ENCODE peak calls at places on chromosome 7, in seven cellular contexts. S, H, N, W, C, F and L are unnamed samples.

GRCh38 chr7:2663121-2663886 is 24.7 kb upstream of the AMZ1 start:
- DNase-seq in S (no peak), H (no peak), N (no peak), W (peak), C (no peak), F (no peak), L (no peak)

GRCh38 chr7:29359480-29360093 is 165.0 kb downstream of the CHN2 start:
- DNase-seq in S (no peak), H (no peak), N (no peak), W (no peak), C (no peak), F (no peak), L (no peak)

GRCh38 chr7:148697950-148698396 is 730 bp upstream of the CUL1 start:
- DNase-seq in S (no peak), H (no peak), N (no peak), W (no peak), C (no peak), F (no peak), L (no peak)

GRCh38 chr7:49166441-49166840 is 242.1 kb downstream of the CDC14C start:
- DNase-seq in S (no peak), H (no peak), N (no peak), W (peak), C (no peak), F (no peak), L (no peak)

GRCh38 chr7:46076527-46076926 is 155.5 kb upstream of the IGFBP3 start:
- DNase-seq in S (no peak), H (no peak), N (no peak), W (no peak), C (no peak), F (no peak), L (no peak)

GRCh38 chr7:90520484-90520883 is 51.0 kb downstream of the PTTG1IP2 start:
- DNase-seq in S (no peak), H (no peak), N (no peak), W (no peak), C (no peak), F (no peak), L (no peak)

GRCh38 chr7:2687338-2687869 is 598 bp upstream of the AMZ1 start:
- DNase-seq in S (no peak), H (no peak), N (no peak), W (peak), C (no peak), F (no peak), L (no peak)

GRCh38 chr7:33722383-33723096 is 182.8 kb upstream of the BMPER start:
- DNase-seq in S (peak), H (no peak), N (peak), W (peak), C (no peak), F (no peak), L (peak)

GRCh38 chr7:31054608-31055273 is 2.6 kb downstream of the ADCYAP1R1 start:
- DNase-seq in S (no peak), H (no peak), N (no peak), W (no peak), C (no peak), F (no peak), L (no peak)

GRCh38 chr7:147771344-147771743 is 819.2 kb upstream of the C7orf33 start:
- DNase-seq in S (no peak), H (no peak), N (no peak), W (no peak), C (no peak), F (no peak), L (no peak)

GRCh38 chr7:27183682-27184341 is 1.2 kb downstream of the HOXA11 start:
- DNase-seq in S (no peak), H (no peak), N (no peak), W (peak), C (no peak), F (no peak), L (no peak)

GRCh38 chr7:122301858-122302745 is 2.4 kb downstream of the FEZF1 start:
- DNase-seq in S (no peak), H (no peak), N (no peak), W (peak), C (no peak), F (no peak), L (no peak)

GRCh38 chr7:47763063-47763974 is 181.4 kb upstream of the TNS3 start:
- DNase-seq in S (peak), H (no peak), N (peak), W (peak), C (peak), F (no peak), L (no peak)
- H3K27ac ChIP-seq in S (peak), H (no peak), N (peak), W (peak), C (peak), F (no peak), L (no peak)

DNA sequence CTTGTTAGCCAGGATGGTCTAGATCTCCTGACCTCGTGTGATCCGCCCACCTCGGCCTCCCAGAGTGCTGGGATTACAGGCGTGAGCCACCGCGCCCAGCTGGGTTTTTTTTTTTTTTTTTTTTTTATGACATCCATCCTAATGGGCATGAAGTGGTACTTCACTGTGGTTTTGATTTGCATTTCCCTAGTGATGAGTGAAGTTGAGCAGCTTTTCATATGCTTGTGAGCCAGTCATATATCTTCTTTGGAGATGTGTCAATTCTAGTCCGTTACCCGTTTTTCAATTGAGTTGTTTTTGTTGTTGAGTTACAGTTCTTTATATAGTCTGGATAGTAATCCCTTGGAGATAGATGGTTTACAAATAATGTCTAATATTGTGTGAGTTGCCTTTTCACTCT is 127.7 kb downstream of the SMURF1 start:
- DNase-seq in S (no peak), H (no peak), N (no peak), W (no peak), C (no peak), F (no peak), L (no peak)
- H3K27ac ChIP-seq in S (no peak), H (no peak), N (no peak), W (no peak), C (no peak), F (no peak), L (no peak)

DNA sequence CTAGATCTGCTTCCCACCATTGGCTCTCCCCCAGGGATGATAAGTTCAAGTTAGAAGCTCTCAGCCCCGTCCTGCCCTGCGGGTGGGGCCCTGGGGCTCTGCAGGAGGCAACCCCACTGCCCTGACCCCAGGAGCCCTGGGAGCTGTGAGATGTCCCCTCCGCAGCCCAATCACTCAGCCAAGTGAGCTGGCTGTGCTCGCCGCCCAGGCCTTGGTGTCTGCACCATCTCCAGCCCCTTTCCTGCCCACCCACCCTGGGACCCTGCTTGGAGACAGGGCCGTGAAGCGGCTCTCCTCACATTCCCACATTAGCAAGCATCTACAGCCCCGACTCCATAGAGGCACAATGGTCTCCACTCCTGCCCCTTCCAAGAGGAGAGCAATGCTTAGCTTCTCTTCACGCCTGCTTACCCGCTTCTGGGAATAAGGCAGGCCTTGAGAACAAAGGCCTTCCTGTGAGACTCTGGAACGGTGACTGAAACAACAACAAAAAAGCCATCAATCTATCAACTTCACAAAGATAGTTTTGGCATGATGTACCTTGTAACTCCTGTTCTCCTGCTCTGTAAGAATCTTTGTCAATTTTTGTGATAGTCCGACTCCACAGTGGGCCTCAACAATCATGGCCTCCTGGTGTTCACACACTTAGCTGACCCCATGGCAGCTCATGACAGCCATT is 67.7 kb downstream of the FOXL3 start:
- DNase-seq in S (no peak), H (no peak), N (no peak), W (no peak), C (no peak), F (no peak), L (no peak)
- H3K27ac ChIP-seq in S (no peak), H (no peak), N (no peak), W (no peak), C (no peak), F (no peak), L (no peak)

DNA sequence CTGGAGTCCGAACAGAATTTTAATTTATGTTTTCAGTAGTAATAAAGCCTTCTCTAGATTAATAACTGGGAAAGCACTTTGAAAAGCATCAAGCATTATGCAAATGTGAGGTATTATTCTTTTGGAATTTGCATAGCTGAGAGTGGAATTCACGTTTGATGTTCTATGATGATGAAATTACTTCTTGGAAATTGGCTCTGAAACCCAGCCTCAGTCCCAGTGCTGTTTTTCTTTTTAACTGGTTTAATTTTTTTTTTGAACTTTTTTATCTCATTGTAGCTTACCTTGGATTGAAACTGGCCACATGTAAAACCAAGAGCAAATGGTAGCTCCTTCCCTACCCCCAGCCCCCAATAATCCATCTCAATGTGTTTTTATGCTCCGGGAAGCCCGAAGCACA is 1.2 kb downstream of the TBXAS1 start:
- DNase-seq in S (no peak), H (no peak), N (no peak), W (no peak), C (no peak), F (no peak), L (no peak)
- H3K27ac ChIP-seq in S (no peak), H (no peak), N (peak), W (no peak), C (no peak), F (no peak), L (no peak)

GRCh38 chr7:18102576-18102975 is 74.9 kb upstream of the PRPS1L1 start:
- DNase-seq in S (no peak), H (no peak), N (no peak), W (no peak), C (no peak), F (no peak), L (no peak)
- H3K27ac ChIP-seq in S (no peak), H (no peak), N (no peak), W (no peak), C (no peak), F (no peak), L (no peak)